ENCODE peak calls at places on chromosomes 1 and 21, in seven cellular contexts. Y is body of pancreas; O is stimulated activated CD4-positive, alpha-beta T cell treated with anti-CD3 and anti-CD28 coated beads, Interleukin-4, amount 100 ng/mL, for 48 hours; W is cardiac muscle cell; C is NCI-H1092 treated with DMSO at 0.1 percent for 48 hours; M is T-helper 17 cell; X is HS-5. Q is an unnamed sample.

GRCh38 chr1:23169727-23170335 is 1.2 kb upstream of the LUZP1 start:
- DNase-seq in X (no peak), O (no peak), M (no peak), W (peak), C (no peak), Y (peak), Q (no peak)

GRCh38 chr1:3892748-3893147 is 7.3 kb downstream of the C1orf174 start:
- DNase-seq in O (no peak), C (no peak), W (no peak), M (no peak), X (no peak), Y (peak), Q (no peak)

GRCh38 chr1:65141394-65141793 is 6.6 kb upstream of the AK4 start:
- DNase-seq in C (no peak), O (no peak), W (peak), Y (no peak), M (no peak), X (peak), Q (no peak)

GRCh38 chr1:46174448-46175231 is at the start of gene TSPAN1:
- DNase-seq in O (no peak), X (no peak), W (peak), M (no peak), Y (no peak), C (no peak), Q (no peak)

GRCh38 chr21:37848721-37849490 is 67.4 kb downstream of the KCNJ6 start:
- DNase-seq in O (no peak), M (no peak), C (no peak), W (peak), X (no peak), Y (no peak), Q (no peak)

GRCh38 chr21:46027855-46028493 is 46.4 kb downstream of the COL6A1 start:
- DNase-seq in Y (no peak), M (no peak), W (peak), C (no peak), X (no peak), O (no peak), Q (no peak)

GRCh38 chr1:186925881-186926676 is 97.3 kb downstream of the PLA2G4A start:
- DNase-seq in O (no peak), M (no peak), X (no peak), Y (no peak), W (peak), C (no peak), Q (no peak)

GRCh38 chr1:181104042-181104789 is 15.7 kb downstream of the IER5 start:
- DNase-seq in X (no peak), Y (no peak), M (no peak), C (no peak), O (no peak), W (peak), Q (no peak)

GRCh38 chr1:41239988-41240610 is 2.0 kb downstream of the SCMH1 start:
- DNase-seq in O (no peak), W (peak), X (no peak), C (no peak), M (no peak), Y (no peak), Q (no peak)

GRCh38 chr1:171590022-171590421 is 32.0 kb upstream of the MYOCOS start:
- DNase-seq in X (no peak), O (no peak), C (no peak), W (peak), Y (no peak), M (no peak), Q (no peak)

GRCh38 chr1:53754484-53755312 is 15.7 kb upstream of the GLIS1 start:
- DNase-seq in W (peak), O (no peak), M (no peak), C (peak), X (no peak), Y (peak), Q (peak)

GRCh38 chr1:170871868-170872267 is 63.5 kb upstream of the MROH9 start:
- DNase-seq in O (no peak), C (no peak), Y (no peak), W (peak), X (no peak), M (no peak), Q (no peak)

GRCh38 chr1:90833497-90834087 is 116.5 kb upstream of the BARHL2 start:
- DNase-seq in W (no peak), M (no peak), C (no peak), Y (no peak), O (no peak), X (no peak), Q (no peak)

GRCh38 chr1:113858418-113858817 is 13.1 kb downstream of the PTPN22 start:
- DNase-seq in W (no peak), X (no peak), M (no peak), Y (no peak), C (no peak), O (no peak), Q (no peak)

GRCh38 chr21:45972353-45972715 is 9.2 kb upstream of the COL6A1 start:
- DNase-seq in W (peak), X (no peak), O (no peak), M (no peak), Y (no peak), C (no peak), Q (no peak)

GRCh38 chr21:46325073-46325912 is 1.3 kb downstream of the PCNT start:
- DNase-seq in X (no peak), Y (peak), M (peak), C (peak), W (peak), O (peak), Q (peak)

GRCh38 chr1:212077028-212077427 is 41.5 kb downstream of the DTL start:
- DNase-seq in O (no peak), X (no peak), W (no peak), M (no peak), Y (no peak), C (no peak), Q (no peak)

GRCh38 chr1:189619682-189620332 is 857.9 kb downstream of the BRINP3 start:
- DNase-seq in Y (no peak), W (peak), X (peak), M (no peak), O (no peak), C (peak), Q (peak)

GRCh38 chr1:185719021-185719420 is 15.2 kb upstream of the HMCN1 start:
- DNase-seq in M (no peak), C (no peak), X (peak), W (peak), O (no peak), Y (peak), Q (peak)

GRCh38 chr1:212669102-212669501 is 30.5 kb downstream of the BATF3 start:
- DNase-seq in X (no peak), C (peak), O (no peak), Y (no peak), W (peak), M (no peak), Q (peak)

GRCh38 chr1:27074175-27074780 is 61.6 kb upstream of the TENT5B start:
- DNase-seq in W (no peak), C (no peak), O (no peak), M (no peak), X (peak), Y (no peak), Q (no peak)

GRCh38 chr1:65063025-65063424 is 85.0 kb upstream of the AK4 start:
- DNase-seq in W (no peak), M (no peak), O (no peak), X (no peak), C (no peak), Y (no peak), Q (no peak)

GRCh38 chr1:196309386-196309785 is 298.9 kb downstream of the KCNT2 start:
- DNase-seq in O (no peak), W (peak), M (no peak), Y (no peak), X (peak), C (no peak), Q (peak)

GRCh38 chr1:26358411-26359384 is 4.8 kb upstream of the CRYBG2 start:
- DNase-seq in M (peak), X (no peak), C (no peak), W (no peak), O (peak), Y (peak), Q (no peak)